ENCODE peak calls at places on chromosomes 4 and X, in four cellular contexts. One of them, this sample, is unnamed.
A peak's percentile ranks its signal among the peaks of the same experiment; 100 is the strongest.

GRCh38 chrX:150240643-150240970 is 122.5 kb upstream of the MAMLD1 start:
- DNase-seq in aorta: no peak
- DNase-seq in lower lobe of right lung: no peak
- DNase-seq in astrocyte: no peak
- DNase-seq in this sample: no peak

GRCh38 chr4:86974481-86975050 is 39.8 kb downstream of the AFF1 start:
- DNase-seq in lower lobe of right lung: no peak
- DNase-seq in aorta: no peak
- DNase-seq in astrocyte: no peak
- DNase-seq in this sample: no peak

GRCh38 chr4:41532880-41533279 is 5.1 kb upstream of the LIMCH1 start:
- DNase-seq in astrocyte: no peak
- DNase-seq in aorta: no peak
- DNase-seq in lower lobe of right lung: no peak
- DNase-seq in this sample: no peak

GRCh38 chrX:39582091-39582490 is 515.7 kb downstream of the BCOR start:
- DNase-seq in astrocyte: peak; percentile 36
- DNase-seq in aorta: no peak
- DNase-seq in lower lobe of right lung: no peak
- DNase-seq in this sample: no peak

GRCh38 chr4:67437974-67438713 is 107.2 kb downstream of the CENPC start:
- DNase-seq in lower lobe of right lung: no peak
- DNase-seq in astrocyte: peak; percentile 39
- DNase-seq in aorta: no peak
- DNase-seq in this sample: no peak

GRCh38 chr4:48578132-48578964 is 88.3 kb downstream of the ZAR1 start:
- DNase-seq in astrocyte: peak; percentile 42
- DNase-seq in aorta: no peak
- DNase-seq in lower lobe of right lung: no peak
- DNase-seq in this sample: peak; percentile 63

GRCh38 chrX:129779747-129780146 is at the start of gene SASH3:
- DNase-seq in aorta: peak; percentile 75
- DNase-seq in lower lobe of right lung: peak; percentile 82
- DNase-seq in astrocyte: no peak
- DNase-seq in this sample: peak; percentile 55

GRCh38 chr4:1793496-1793840 is 375 bp downstream of the FGFR3 start:
- DNase-seq in aorta: peak; percentile 86
- DNase-seq in astrocyte: no peak
- DNase-seq in lower lobe of right lung: no peak
- DNase-seq in this sample: peak; percentile 65

GRCh38 chrX:15683193-15683592 is 18.6 kb upstream of the CLTRN start:
- DNase-seq in lower lobe of right lung: no peak
- DNase-seq in aorta: no peak
- DNase-seq in astrocyte: no peak
- DNase-seq in this sample: no peak

GRCh38 chr4:2830632-2831610 is 12.7 kb upstream of the ADD1 start:
- DNase-seq in lower lobe of right lung: peak; percentile 34
- DNase-seq in aorta: peak; percentile 70
- DNase-seq in astrocyte: no peak
- DNase-seq in this sample: peak; percentile 41

GRCh38 chr4:183111452-183111885 is 12.4 kb downstream of the WWC2 start:
- DNase-seq in lower lobe of right lung: no peak
- DNase-seq in astrocyte: no peak
- DNase-seq in aorta: no peak
- DNase-seq in this sample: no peak

GRCh38 chrX:11437642-11438379 is 144.6 kb downstream of the AMELX start:
- DNase-seq in astrocyte: peak; percentile 64
- DNase-seq in lower lobe of right lung: peak; percentile 51
- DNase-seq in aorta: peak; percentile 87
- DNase-seq in this sample: peak; percentile 62

DNA sequence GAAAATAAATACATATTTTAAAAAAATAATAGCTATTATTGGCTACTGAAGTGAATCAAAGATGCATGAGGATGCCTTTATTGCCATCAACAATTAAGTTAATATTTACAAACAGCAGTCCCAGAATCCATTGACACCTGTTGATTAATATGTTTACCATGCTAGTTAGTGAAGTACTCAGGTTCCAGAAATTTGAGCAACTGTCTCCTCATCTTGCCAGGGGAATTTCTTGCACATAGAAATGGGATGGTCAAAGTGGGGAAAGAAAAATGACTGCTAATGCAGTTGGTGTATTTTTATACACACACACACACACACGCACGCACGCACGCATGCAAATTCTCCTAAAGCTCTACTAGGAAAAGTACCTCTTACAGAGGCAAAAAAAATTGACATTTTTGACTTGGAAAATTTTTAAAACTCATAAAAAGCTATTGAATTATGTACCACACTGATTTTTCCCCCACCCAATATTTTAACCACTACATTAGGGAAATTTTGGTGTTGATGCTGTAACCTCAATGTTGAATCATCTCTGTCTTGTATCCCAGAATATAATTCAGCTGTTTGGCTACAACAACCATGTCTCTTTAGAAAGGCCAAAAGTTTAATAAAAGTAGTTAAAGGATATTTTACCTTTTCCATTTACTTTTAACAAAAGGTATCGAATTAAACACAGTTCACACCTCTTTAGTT is 105.3 kb upstream of the TMEM150C start:
- DNase-seq in aorta: no peak
- DNase-seq in lower lobe of right lung: no peak
- DNase-seq in astrocyte: peak; percentile 22
- DNase-seq in this sample: no peak
- H3K27ac ChIP-seq in aorta: no peak overlapping the region
- H3K27ac ChIP-seq in lower lobe of right lung: no peak overlapping the region
- H3K27ac ChIP-seq in astrocyte: no peak overlapping the region
- H3K27ac ChIP-seq in this sample: no peak overlapping the region

GRCh38 chr4:133389029-133389428 is 239.9 kb downstream of the PCDH10 start:
- DNase-seq in aorta: no peak
- DNase-seq in astrocyte: no peak
- DNase-seq in lower lobe of right lung: no peak
- DNase-seq in this sample: no peak
- H3K4me1 ChIP-seq in aorta: no peaks in the 10 kb centered on the region
- H3K4me1 ChIP-seq in astrocyte: no peaks in the 10 kb centered on the region
- H3K4me1 ChIP-seq in lower lobe of right lung: no peaks in the 10 kb centered on the region
- H3K4me1 ChIP-seq in this sample: no peaks in the 10 kb centered on the region

GRCh38 chr4:73853246-73853704 is at the start of gene PF4V1:
- DNase-seq in aorta: peak; percentile 74
- DNase-seq in lower lobe of right lung: peak; percentile 50
- DNase-seq in astrocyte: no peak
- DNase-seq in this sample: peak; percentile 56

GRCh38 chr4:73852771-73853170 is 325 bp upstream of the PF4V1 start:
- DNase-seq in lower lobe of right lung: no peak
- DNase-seq in astrocyte: no peak
- DNase-seq in aorta: no peak
- DNase-seq in this sample: no peak

GRCh38 chr4:73851293-73851692 is 1.8 kb upstream of the PF4V1 start:
- DNase-seq in lower lobe of right lung: no peak
- DNase-seq in aorta: no peak
- DNase-seq in astrocyte: no peak
- DNase-seq in this sample: no peak

GRCh38 chr4:73855406-73855805 is 2.3 kb downstream of the PF4V1 start:
- DNase-seq in lower lobe of right lung: no peak
- DNase-seq in aorta: no peak
- DNase-seq in astrocyte: no peak
- DNase-seq in this sample: no peak

DNA sequence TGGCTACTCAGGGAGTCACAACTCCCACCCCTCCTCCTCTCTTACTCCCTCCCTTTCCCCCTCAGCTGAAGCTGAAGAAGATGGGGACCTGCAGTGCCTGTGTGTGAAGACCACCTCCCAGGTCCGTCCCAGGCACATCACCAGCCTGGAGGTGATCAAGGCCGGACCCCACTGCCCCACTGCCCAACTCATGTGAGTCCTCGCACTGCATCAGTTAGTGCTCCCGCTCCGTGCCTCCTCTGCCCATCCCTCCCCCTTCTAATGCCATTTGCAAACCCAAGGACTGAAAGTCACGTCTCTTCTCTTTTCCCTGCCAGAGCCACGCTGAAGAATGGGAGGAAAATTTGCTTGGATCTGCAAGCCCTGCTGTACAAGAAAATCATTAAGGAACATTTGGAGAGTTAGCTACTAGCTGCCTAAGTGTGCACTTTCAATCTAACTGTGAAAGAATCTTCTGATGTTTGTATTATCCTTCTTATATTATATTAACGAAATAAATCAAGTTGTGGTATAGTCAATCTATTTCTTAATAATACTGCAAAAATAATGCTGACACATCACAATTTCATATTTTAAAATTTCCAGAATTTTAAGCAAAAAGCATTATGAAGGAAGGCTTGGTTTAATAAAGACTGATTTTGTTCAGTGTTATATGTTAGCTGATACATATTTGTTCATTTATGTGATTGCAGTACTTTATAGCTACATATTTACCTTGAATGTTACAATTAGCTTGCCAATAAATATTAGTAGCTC is 800 bp downstream of the PF4V1 start:
- DNase-seq in astrocyte: no peak
- DNase-seq in aorta: no peak
- DNase-seq in lower lobe of right lung: no peak
- DNase-seq in this sample: no peak
- H3K4me3 ChIP-seq in astrocyte: no peak overlapping the region
- H3K4me3 ChIP-seq in aorta: no peak overlapping the region
- H3K4me3 ChIP-seq in lower lobe of right lung: no peak overlapping the region
- H3K4me3 ChIP-seq in this sample: peak overlapping the region; percentile 18

GRCh38 chr4:181968371-181968770 is 274.8 kb upstream of the TENM3 start:
- DNase-seq in aorta: no peak
- DNase-seq in astrocyte: peak; percentile 92
- DNase-seq in lower lobe of right lung: no peak
- DNase-seq in this sample: no peak
- H3K27ac ChIP-seq in aorta: no peak overlapping the region
- H3K27ac ChIP-seq in astrocyte: peak overlapping the region; percentile 84
- H3K27ac ChIP-seq in lower lobe of right lung: no peak overlapping the region
- H3K27ac ChIP-seq in this sample: no peak overlapping the region

DNA sequence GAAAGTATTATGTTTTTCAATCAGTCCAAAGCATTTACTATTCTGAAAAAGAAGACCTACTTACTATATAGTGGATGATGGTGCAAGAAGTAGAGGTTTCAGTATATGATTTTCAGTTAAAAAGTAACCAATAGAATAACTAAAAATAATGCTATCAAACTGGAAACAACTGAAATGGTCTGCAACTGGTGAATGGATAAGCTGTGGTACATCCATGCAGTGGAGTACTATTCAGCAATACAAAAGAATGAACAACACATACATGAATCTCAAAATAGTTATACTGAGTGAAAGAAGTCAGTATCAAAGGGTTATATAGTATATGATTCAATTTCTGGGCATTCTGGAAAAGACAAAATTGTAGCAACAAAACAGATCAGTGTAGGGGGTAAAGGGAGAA is 55.9 kb downstream of the PLAC1 start:
- DNase-seq in lower lobe of right lung: no peak
- DNase-seq in aorta: no peak
- DNase-seq in astrocyte: no peak
- DNase-seq in this sample: no peak
- H3K4me1 ChIP-seq in lower lobe of right lung: no peaks in the 10 kb centered on the region
- H3K4me1 ChIP-seq in aorta: no peaks in the 10 kb centered on the region
- H3K4me1 ChIP-seq in astrocyte: peaks cover 25% of the 10 kb centered on the region
- H3K4me1 ChIP-seq in this sample: no peaks in the 10 kb centered on the region

DNA sequence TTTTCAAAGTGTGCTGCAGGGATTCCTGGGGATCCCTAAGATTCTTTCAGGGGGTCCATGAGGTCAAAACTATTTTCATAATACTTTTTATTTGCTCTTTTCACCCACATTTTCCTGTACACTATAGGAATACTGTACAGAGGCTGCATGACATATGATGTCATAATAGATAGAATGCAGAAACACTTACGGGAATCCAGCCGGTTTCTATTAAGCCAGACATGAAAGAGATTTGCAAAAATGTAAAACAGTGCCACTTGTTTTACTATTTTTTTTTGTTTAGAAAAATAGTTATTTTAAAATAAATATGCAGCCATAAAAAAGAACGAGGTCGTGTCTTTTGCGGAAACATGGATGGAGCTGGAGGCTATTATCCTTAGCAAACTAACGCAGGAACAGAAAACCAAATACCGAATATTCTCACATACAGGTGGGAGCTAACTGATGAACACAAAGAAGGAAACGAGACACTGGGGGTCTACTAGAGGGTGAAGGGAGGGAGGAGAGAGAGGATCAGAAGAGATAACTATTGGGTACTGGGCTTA is 5.0 kb downstream of the ZFX start:
- DNase-seq in aorta: no peak
- DNase-seq in lower lobe of right lung: no peak
- DNase-seq in astrocyte: no peak
- DNase-seq in this sample: no peak
- H3K4me3 ChIP-seq in aorta: no peak overlapping the region
- H3K4me3 ChIP-seq in lower lobe of right lung: no peak overlapping the region
- H3K4me3 ChIP-seq in astrocyte: no peak overlapping the region
- H3K4me3 ChIP-seq in this sample: no peak overlapping the region

GRCh38 chrX:66676413-66676812 is 37.5 kb upstream of the EDA2R start:
- DNase-seq in lower lobe of right lung: no peak
- DNase-seq in aorta: no peak
- DNase-seq in astrocyte: peak; percentile 58
- DNase-seq in this sample: no peak
- H3K27ac ChIP-seq in lower lobe of right lung: no peak overlapping the region
- H3K27ac ChIP-seq in aorta: no peak overlapping the region
- H3K27ac ChIP-seq in astrocyte: peak overlapping the region; percentile 84
- H3K27ac ChIP-seq in this sample: no peak overlapping the region

DNA sequence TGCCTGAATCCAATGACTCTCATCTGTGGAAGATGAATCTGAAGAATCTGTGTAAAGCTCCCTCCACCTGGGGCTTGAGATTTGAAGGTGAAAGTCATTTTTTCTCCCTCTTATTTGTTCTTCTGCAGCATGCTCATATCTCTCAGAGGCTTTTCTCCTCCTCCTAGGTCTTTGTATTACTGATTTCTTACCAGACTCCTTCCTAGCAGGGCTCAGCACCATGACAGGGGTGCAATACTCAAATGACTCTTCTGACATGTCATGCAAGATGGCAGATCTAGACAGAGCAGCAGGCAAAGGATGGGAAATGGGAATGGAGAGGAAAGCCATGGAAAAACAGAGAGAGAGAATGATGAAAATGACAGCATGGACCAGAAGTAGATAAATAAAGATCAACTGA is 118.3 kb downstream of the TMA16 start:
- DNase-seq in aorta: no peak
- DNase-seq in lower lobe of right lung: no peak
- DNase-seq in astrocyte: no peak
- DNase-seq in this sample: no peak
- H3K4me1 ChIP-seq in aorta: no peaks in the 10 kb centered on the region
- H3K4me1 ChIP-seq in lower lobe of right lung: peaks cover 2% of the 10 kb centered on the region
- H3K4me1 ChIP-seq in astrocyte: no peaks in the 10 kb centered on the region
- H3K4me1 ChIP-seq in this sample: no peaks in the 10 kb centered on the region

GRCh38 chr4:52865305-52865704 is 3.2 kb downstream of the RASL11B start:
- DNase-seq in aorta: no peak
- DNase-seq in astrocyte: no peak
- DNase-seq in lower lobe of right lung: no peak
- DNase-seq in this sample: no peak
- H3K4me3 ChIP-seq in aorta: no peak overlapping the region
- H3K4me3 ChIP-seq in astrocyte: no peak overlapping the region
- H3K4me3 ChIP-seq in lower lobe of right lung: no peak overlapping the region
- H3K4me3 ChIP-seq in this sample: no peak overlapping the region

This sample was measured in right lobe of liver.